ENCODE peak calls at places on chromosome 21, in five cellular contexts. One of them, this sample, is unnamed.

GRCh38 chr21:29056005-29056404 is 17.4 kb downstream of the CCT8 start:
- DNase-seq in HCT116: no peak
- DNase-seq in fibroblast of mammary gland: peak; percentile 12
- DNase-seq in substantia nigra: no peak
- DNase-seq in central memory CD4-positive, alpha-beta T cell: no peak
- DNase-seq in this sample: no peak

GRCh38 chr21:26227146-26227545 is 56.6 kb upstream of the APP start:
- DNase-seq in central memory CD4-positive, alpha-beta T cell: no peak
- DNase-seq in HCT116: no peak
- DNase-seq in fibroblast of mammary gland: no peak
- DNase-seq in substantia nigra: no peak
- DNase-seq in this sample: no peak

GRCh38 chr21:45255381-45256020 is 32.2 kb downstream of the POFUT2 start:
- DNase-seq in fibroblast of mammary gland: no peak
- DNase-seq in central memory CD4-positive, alpha-beta T cell: peak; percentile 12
- DNase-seq in HCT116: peak; percentile 34
- DNase-seq in substantia nigra: no peak
- DNase-seq in this sample: no peak

GRCh38 chr21:14877581-14878228 is 187.1 kb downstream of the NRIP1 start:
- DNase-seq in fibroblast of mammary gland: peak; percentile 77
- DNase-seq in central memory CD4-positive, alpha-beta T cell: no peak
- DNase-seq in HCT116: no peak
- DNase-seq in substantia nigra: no peak
- DNase-seq in this sample: no peak

GRCh38 chr21:41891132-41891531 is 12.0 kb upstream of the PRDM15 start:
- DNase-seq in fibroblast of mammary gland: no peak
- DNase-seq in central memory CD4-positive, alpha-beta T cell: no peak
- DNase-seq in substantia nigra: no peak
- DNase-seq in HCT116: no peak
- DNase-seq in this sample: no peak

GRCh38 chr21:42596657-42597056 is 56.8 kb upstream of the PDE9A start:
- DNase-seq in central memory CD4-positive, alpha-beta T cell: no peak
- DNase-seq in HCT116: no peak
- DNase-seq in fibroblast of mammary gland: no peak
- DNase-seq in substantia nigra: no peak
- DNase-seq in this sample: no peak

GRCh38 chr21:33687634-33688033 is 45.3 kb downstream of the ITSN1 start:
- DNase-seq in central memory CD4-positive, alpha-beta T cell: no peak
- DNase-seq in substantia nigra: no peak
- DNase-seq in fibroblast of mammary gland: no peak
- DNase-seq in HCT116: no peak
- DNase-seq in this sample: no peak

GRCh38 chr21:15841856-15842564 is 112.2 kb downstream of the USP25 start:
- DNase-seq in substantia nigra: no peak
- DNase-seq in fibroblast of mammary gland: peak; percentile 65
- DNase-seq in central memory CD4-positive, alpha-beta T cell: no peak
- DNase-seq in HCT116: no peak
- DNase-seq in this sample: no peak

GRCh38 chr21:28963831-28964230 is 28.8 kb downstream of the LTN1 start:
- DNase-seq in HCT116: no peak
- DNase-seq in substantia nigra: no peak
- DNase-seq in central memory CD4-positive, alpha-beta T cell: no peak
- DNase-seq in fibroblast of mammary gland: no peak
- DNase-seq in this sample: no peak

GRCh38 chr21:23093259-23093658 is 2095.1 kb downstream of the NCAM2 start:
- DNase-seq in substantia nigra: no peak
- DNase-seq in HCT116: no peak
- DNase-seq in fibroblast of mammary gland: no peak
- DNase-seq in central memory CD4-positive, alpha-beta T cell: no peak
- DNase-seq in this sample: no peak

GRCh38 chr21:39527067-39527595 is 75.4 kb downstream of the SH3BGR start:
- DNase-seq in HCT116: no peak
- DNase-seq in fibroblast of mammary gland: no peak
- DNase-seq in central memory CD4-positive, alpha-beta T cell: no peak
- DNase-seq in substantia nigra: no peak
- DNase-seq in this sample: no peak

GRCh38 chr21:15706686-15707085 is 23.1 kb upstream of the USP25 start:
- DNase-seq in fibroblast of mammary gland: peak; percentile 99
- DNase-seq in central memory CD4-positive, alpha-beta T cell: no peak
- DNase-seq in HCT116: peak; percentile 81
- DNase-seq in substantia nigra: no peak
- DNase-seq in this sample: no peak

GRCh38 chr21:33383056-33383888 is 19.9 kb upstream of the IFNGR2 start:
- DNase-seq in central memory CD4-positive, alpha-beta T cell: peak; percentile 62
- DNase-seq in fibroblast of mammary gland: peak; percentile 93
- DNase-seq in HCT116: peak; percentile 86
- DNase-seq in substantia nigra: no peak
- DNase-seq in this sample: no peak

GRCh38 chr21:45457161-45457831 is 52.3 kb downstream of the COL18A1 start:
- DNase-seq in fibroblast of mammary gland: no peak
- DNase-seq in substantia nigra: no peak
- DNase-seq in central memory CD4-positive, alpha-beta T cell: no peak
- DNase-seq in HCT116: no peak
- DNase-seq in this sample: no peak

GRCh38 chr21:46222436-46223116 is 6.0 kb downstream of the LSS start:
- DNase-seq in substantia nigra: no peak
- DNase-seq in HCT116: no peak
- DNase-seq in central memory CD4-positive, alpha-beta T cell: no peak
- DNase-seq in fibroblast of mammary gland: no peak
- DNase-seq in this sample: no peak

This sample was measured in anterior cingulate cortex.